ENCODE peak calls at places on chromosomes 5 and 9, in seven cellular contexts. One of them, this sample, is unnamed.
A peak's percentile ranks its signal among the peaks of the same experiment; 100 is the strongest.

GRCh38 chr5:83608122-83608521 is 112.5 kb downstream of the HAPLN1 start:
- DNase-seq in cardiac fibroblast: peak; percentile 62
- DNase-seq in GM23248: peak; percentile 66
- DNase-seq in heart right ventricle: no peak
- DNase-seq in AG10803: peak; percentile 47
- DNase-seq in PC-3: peak; percentile 67
- DNase-seq in CD8-positive, alpha-beta memory T cell: no peak
- DNase-seq in this sample: peak; percentile 9

GRCh38 chr5:122180863-122181519 is 51.6 kb downstream of the ZNF474 start:
- DNase-seq in cardiac fibroblast: peak; percentile 96
- DNase-seq in GM23248: peak; percentile 94
- DNase-seq in heart right ventricle: no peak
- DNase-seq in AG10803: peak; percentile 86
- DNase-seq in PC-3: peak; percentile 72
- DNase-seq in CD8-positive, alpha-beta memory T cell: no peak
- DNase-seq in this sample: no peak

GRCh38 chr5:72244862-72245371 is 75.1 kb downstream of the MRPS27 start:
- DNase-seq in cardiac fibroblast: peak; percentile 74
- DNase-seq in GM23248: peak; percentile 78
- DNase-seq in heart right ventricle: no peak
- DNase-seq in AG10803: peak; percentile 71
- DNase-seq in PC-3: peak; percentile 49
- DNase-seq in CD8-positive, alpha-beta memory T cell: no peak
- DNase-seq in this sample: no peak

GRCh38 chr9:133979124-133979920 is 12.8 kb downstream of the VAV2 start:
- DNase-seq in cardiac fibroblast: peak; percentile 29
- DNase-seq in GM23248: peak; percentile 55
- DNase-seq in heart right ventricle: peak; percentile 53
- DNase-seq in AG10803: peak; percentile 43
- DNase-seq in PC-3: no peak
- DNase-seq in CD8-positive, alpha-beta memory T cell: no peak
- DNase-seq in this sample: no peak

GRCh38 chr9:96884443-96884842 is 30.1 kb upstream of the ZNF782 start:
- DNase-seq in cardiac fibroblast: peak; percentile 84
- DNase-seq in GM23248: peak; percentile 73
- DNase-seq in heart right ventricle: no peak
- DNase-seq in AG10803: peak; percentile 61
- DNase-seq in PC-3: peak; percentile 94
- DNase-seq in CD8-positive, alpha-beta memory T cell: no peak
- DNase-seq in this sample: no peak

GRCh38 chr9:88740844-88741243 is 205.9 kb downstream of the NXNL2 start:
- DNase-seq in cardiac fibroblast: no peak
- DNase-seq in GM23248: no peak
- DNase-seq in heart right ventricle: no peak
- DNase-seq in AG10803: no peak
- DNase-seq in PC-3: no peak
- DNase-seq in CD8-positive, alpha-beta memory T cell: no peak
- DNase-seq in this sample: no peak

GRCh38 chr5:132209131-132209530 is 18.5 kb downstream of the P4HA2 start:
- DNase-seq in cardiac fibroblast: no peak
- DNase-seq in GM23248: no peak
- DNase-seq in heart right ventricle: no peak
- DNase-seq in AG10803: peak; percentile 69
- DNase-seq in PC-3: no peak
- DNase-seq in CD8-positive, alpha-beta memory T cell: no peak
- DNase-seq in this sample: peak; percentile 77

GRCh38 chr9:98378206-98379193 is 123.1 kb upstream of the TBC1D2 start:
- DNase-seq in cardiac fibroblast: peak; percentile 72
- DNase-seq in GM23248: peak; percentile 33
- DNase-seq in heart right ventricle: no peak
- DNase-seq in AG10803: peak; percentile 33
- DNase-seq in PC-3: no peak
- DNase-seq in CD8-positive, alpha-beta memory T cell: no peak
- DNase-seq in this sample: no peak

GRCh38 chr5:80955082-80955481 is 5.1 kb upstream of the RASGRF2 start:
- DNase-seq in cardiac fibroblast: no peak
- DNase-seq in GM23248: no peak
- DNase-seq in heart right ventricle: no peak
- DNase-seq in AG10803: no peak
- DNase-seq in PC-3: no peak
- DNase-seq in CD8-positive, alpha-beta memory T cell: no peak
- DNase-seq in this sample: peak; percentile 40

GRCh38 chr5:178069909-178070308 is 43.4 kb upstream of the N4BP3 start:
- DNase-seq in cardiac fibroblast: peak; percentile 54
- DNase-seq in GM23248: peak; percentile 50
- DNase-seq in heart right ventricle: no peak
- DNase-seq in AG10803: no peak
- DNase-seq in PC-3: peak; percentile 70
- DNase-seq in CD8-positive, alpha-beta memory T cell: no peak
- DNase-seq in this sample: peak; percentile 38

GRCh38 chr9:104831681-104832080 is 67.8 kb downstream of the NIPSNAP3B start:
- DNase-seq in cardiac fibroblast: peak; percentile 82
- DNase-seq in GM23248: peak; percentile 93
- DNase-seq in heart right ventricle: no peak
- DNase-seq in AG10803: peak; percentile 60
- DNase-seq in PC-3: peak; percentile 26
- DNase-seq in CD8-positive, alpha-beta memory T cell: no peak
- DNase-seq in this sample: no peak

GRCh38 chr5:82735160-82735789 is 341.9 kb downstream of the TMEM167A start:
- DNase-seq in cardiac fibroblast: peak; percentile 49
- DNase-seq in GM23248: no peak
- DNase-seq in heart right ventricle: no peak
- DNase-seq in AG10803: no peak
- DNase-seq in PC-3: peak; percentile 80
- DNase-seq in CD8-positive, alpha-beta memory T cell: no peak
- DNase-seq in this sample: no peak

DNA sequence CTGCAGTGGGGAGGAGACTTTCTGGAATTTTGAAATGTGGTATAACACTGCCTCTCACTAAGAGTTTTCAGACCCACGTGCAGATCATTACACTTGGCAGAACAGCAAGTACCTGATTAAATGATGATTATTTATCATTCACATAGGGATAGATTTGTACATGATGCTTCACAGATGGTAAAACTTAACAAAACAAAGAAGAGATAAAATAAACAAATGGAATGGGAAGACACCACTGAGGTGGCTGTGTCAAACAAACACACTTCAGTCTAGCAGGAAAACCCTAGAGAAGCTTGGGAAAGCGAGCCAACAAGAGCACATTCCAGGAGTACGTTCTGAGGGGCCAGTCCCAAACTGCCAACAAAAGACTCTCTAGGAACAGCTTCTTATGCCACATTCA is 1.8 kb downstream of the MED27 start:
- DNase-seq in cardiac fibroblast: no peak
- DNase-seq in GM23248: peak; percentile 20
- DNase-seq in heart right ventricle: no peak
- DNase-seq in AG10803: no peak
- DNase-seq in PC-3: no peak
- DNase-seq in CD8-positive, alpha-beta memory T cell: no peak
- DNase-seq in this sample: no peak
- H3K4me3 ChIP-seq in cardiac fibroblast: no peak overlapping the region
- H3K4me3 ChIP-seq in GM23248: peak overlapping the region; percentile 89
- H3K4me3 ChIP-seq in heart right ventricle: peak overlapping the region; percentile 76
- H3K4me3 ChIP-seq in AG10803: peak overlapping the region; percentile 93
- H3K4me3 ChIP-seq in PC-3: peak overlapping the region; percentile 98
- H3K4me3 ChIP-seq in CD8-positive, alpha-beta memory T cell: no peak overlapping the region
- H3K4me3 ChIP-seq in this sample: no peak overlapping the region

DNA sequence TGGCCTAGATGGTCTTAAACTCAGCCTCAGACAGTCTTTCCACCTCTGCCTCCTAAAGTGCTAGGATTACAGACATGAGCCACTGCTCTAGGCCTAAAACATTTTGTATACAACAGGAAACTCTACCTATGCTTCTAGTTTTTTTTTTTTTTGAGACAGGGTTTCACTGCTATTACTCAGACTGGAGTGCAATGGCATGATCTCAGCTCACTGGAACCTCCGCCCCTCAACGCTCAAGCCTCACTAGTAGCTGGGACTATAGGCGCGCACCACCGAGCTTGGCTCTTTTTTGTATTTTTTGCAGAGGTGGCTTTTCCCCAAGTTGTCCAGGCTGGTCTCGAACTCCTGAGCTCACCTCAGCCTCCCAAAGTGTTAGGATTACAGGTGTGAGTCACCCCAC is 5.4 kb downstream of the HSPA9 start:
- DNase-seq in cardiac fibroblast: peak; percentile 27
- DNase-seq in GM23248: peak; percentile 48
- DNase-seq in heart right ventricle: no peak
- DNase-seq in AG10803: no peak
- DNase-seq in PC-3: no peak
- DNase-seq in CD8-positive, alpha-beta memory T cell: no peak
- DNase-seq in this sample: no peak
- H3K4me3 ChIP-seq in cardiac fibroblast: no peak overlapping the region
- H3K4me3 ChIP-seq in GM23248: no peak overlapping the region
- H3K4me3 ChIP-seq in heart right ventricle: no peak overlapping the region
- H3K4me3 ChIP-seq in AG10803: no peak overlapping the region
- H3K4me3 ChIP-seq in PC-3: no peak overlapping the region
- H3K4me3 ChIP-seq in CD8-positive, alpha-beta memory T cell: no peak overlapping the region
- H3K4me3 ChIP-seq in this sample: no peak overlapping the region

GRCh38 chr5:172931001-172931536 is 28.2 kb upstream of the RPL26L1 start:
- DNase-seq in cardiac fibroblast: peak; percentile 96
- DNase-seq in GM23248: peak; percentile 97
- DNase-seq in heart right ventricle: no peak
- DNase-seq in AG10803: peak; percentile 79
- DNase-seq in PC-3: peak; percentile 90
- DNase-seq in CD8-positive, alpha-beta memory T cell: no peak
- DNase-seq in this sample: no peak

GRCh38 chr5:172933238-172933637 is 26.0 kb upstream of the RPL26L1 start:
- DNase-seq in cardiac fibroblast: no peak
- DNase-seq in GM23248: no peak
- DNase-seq in heart right ventricle: no peak
- DNase-seq in AG10803: no peak
- DNase-seq in PC-3: no peak
- DNase-seq in CD8-positive, alpha-beta memory T cell: no peak
- DNase-seq in this sample: no peak

GRCh38 chr5:172929371-172929838 is 29.8 kb upstream of the RPL26L1 start:
- DNase-seq in cardiac fibroblast: peak; percentile 86
- DNase-seq in GM23248: peak; percentile 98
- DNase-seq in heart right ventricle: no peak
- DNase-seq in AG10803: peak; percentile 96
- DNase-seq in PC-3: no peak
- DNase-seq in CD8-positive, alpha-beta memory T cell: no peak
- DNase-seq in this sample: no peak

GRCh38 chr5:172935096-172935495 is 24.1 kb upstream of the RPL26L1 start:
- DNase-seq in cardiac fibroblast: no peak
- DNase-seq in GM23248: no peak
- DNase-seq in heart right ventricle: no peak
- DNase-seq in AG10803: no peak
- DNase-seq in PC-3: no peak
- DNase-seq in CD8-positive, alpha-beta memory T cell: no peak
- DNase-seq in this sample: no peak

GRCh38 chr5:172932313-172933017 is 26.8 kb upstream of the RPL26L1 start:
- DNase-seq in cardiac fibroblast: peak; percentile 75
- DNase-seq in GM23248: peak; percentile 90
- DNase-seq in heart right ventricle: peak; percentile 79
- DNase-seq in AG10803: peak; percentile 61
- DNase-seq in PC-3: peak; percentile 70
- DNase-seq in CD8-positive, alpha-beta memory T cell: peak; percentile 57
- DNase-seq in this sample: peak; percentile 18
- H3K4me3 ChIP-seq in cardiac fibroblast: no peak overlapping the region
- H3K4me3 ChIP-seq in GM23248: no peak overlapping the region
- H3K4me3 ChIP-seq in heart right ventricle: no peak overlapping the region
- H3K4me3 ChIP-seq in AG10803: no peak overlapping the region
- H3K4me3 ChIP-seq in PC-3: no peak overlapping the region
- H3K4me3 ChIP-seq in CD8-positive, alpha-beta memory T cell: no peak overlapping the region
- H3K4me3 ChIP-seq in this sample: no peak overlapping the region

DNA sequence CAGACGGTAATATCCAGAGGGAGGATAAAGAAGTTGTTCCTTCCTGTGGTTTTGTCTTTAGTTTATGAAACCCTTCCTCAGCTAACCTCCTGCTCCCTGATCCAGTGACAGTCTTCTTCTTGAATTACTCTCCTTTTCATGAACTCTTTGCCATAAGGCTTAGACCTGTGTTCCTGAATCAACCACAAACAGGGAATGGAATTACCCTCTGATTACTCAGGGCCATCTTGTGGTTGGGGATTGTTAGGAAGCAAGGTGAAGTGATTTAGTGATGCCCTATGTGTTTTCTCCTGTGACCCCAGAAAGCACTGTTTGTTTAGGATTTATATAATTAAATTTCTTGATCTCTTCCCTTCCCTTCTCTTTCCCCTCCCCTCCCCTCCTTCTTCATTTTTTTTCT is 409.1 kb downstream of the TAF11L14 start:
- DNase-seq in cardiac fibroblast: no peak
- DNase-seq in GM23248: no peak
- DNase-seq in heart right ventricle: no peak
- DNase-seq in AG10803: no peak
- DNase-seq in PC-3: peak; percentile 68
- DNase-seq in CD8-positive, alpha-beta memory T cell: no peak
- DNase-seq in this sample: no peak
- H3K4me3 ChIP-seq in cardiac fibroblast: no peak overlapping the region
- H3K4me3 ChIP-seq in GM23248: no peak overlapping the region
- H3K4me3 ChIP-seq in heart right ventricle: no peak overlapping the region
- H3K4me3 ChIP-seq in AG10803: no peak overlapping the region
- H3K4me3 ChIP-seq in PC-3: no peak overlapping the region
- H3K4me3 ChIP-seq in CD8-positive, alpha-beta memory T cell: no peak overlapping the region
- H3K4me3 ChIP-seq in this sample: no peak overlapping the region

GRCh38 chr5:78473747-78474146 is 113.3 kb downstream of the SCAMP1 start:
- DNase-seq in cardiac fibroblast: no peak
- DNase-seq in GM23248: no peak
- DNase-seq in heart right ventricle: no peak
- DNase-seq in AG10803: no peak
- DNase-seq in PC-3: no peak
- DNase-seq in CD8-positive, alpha-beta memory T cell: no peak
- DNase-seq in this sample: no peak
- H3K4me3 ChIP-seq in cardiac fibroblast: no peak overlapping the region
- H3K4me3 ChIP-seq in GM23248: no peak overlapping the region
- H3K4me3 ChIP-seq in heart right ventricle: no peak overlapping the region
- H3K4me3 ChIP-seq in AG10803: no peak overlapping the region
- H3K4me3 ChIP-seq in PC-3: no peak overlapping the region
- H3K4me3 ChIP-seq in CD8-positive, alpha-beta memory T cell: no peak overlapping the region
- H3K4me3 ChIP-seq in this sample: no peak overlapping the region

GRCh38 chr5:124538931-124539330 is 207.5 kb downstream of the ZNF608 start:
- DNase-seq in cardiac fibroblast: no peak
- DNase-seq in GM23248: no peak
- DNase-seq in heart right ventricle: no peak
- DNase-seq in AG10803: no peak
- DNase-seq in PC-3: no peak
- DNase-seq in CD8-positive, alpha-beta memory T cell: no peak
- DNase-seq in this sample: no peak

GRCh38 chr5:124546643-124547042 is 199.8 kb downstream of the ZNF608 start:
- DNase-seq in cardiac fibroblast: peak; percentile 38
- DNase-seq in GM23248: peak; percentile 42
- DNase-seq in heart right ventricle: no peak
- DNase-seq in AG10803: no peak
- DNase-seq in PC-3: peak; percentile 22
- DNase-seq in CD8-positive, alpha-beta memory T cell: no peak
- DNase-seq in this sample: no peak

DNA sequence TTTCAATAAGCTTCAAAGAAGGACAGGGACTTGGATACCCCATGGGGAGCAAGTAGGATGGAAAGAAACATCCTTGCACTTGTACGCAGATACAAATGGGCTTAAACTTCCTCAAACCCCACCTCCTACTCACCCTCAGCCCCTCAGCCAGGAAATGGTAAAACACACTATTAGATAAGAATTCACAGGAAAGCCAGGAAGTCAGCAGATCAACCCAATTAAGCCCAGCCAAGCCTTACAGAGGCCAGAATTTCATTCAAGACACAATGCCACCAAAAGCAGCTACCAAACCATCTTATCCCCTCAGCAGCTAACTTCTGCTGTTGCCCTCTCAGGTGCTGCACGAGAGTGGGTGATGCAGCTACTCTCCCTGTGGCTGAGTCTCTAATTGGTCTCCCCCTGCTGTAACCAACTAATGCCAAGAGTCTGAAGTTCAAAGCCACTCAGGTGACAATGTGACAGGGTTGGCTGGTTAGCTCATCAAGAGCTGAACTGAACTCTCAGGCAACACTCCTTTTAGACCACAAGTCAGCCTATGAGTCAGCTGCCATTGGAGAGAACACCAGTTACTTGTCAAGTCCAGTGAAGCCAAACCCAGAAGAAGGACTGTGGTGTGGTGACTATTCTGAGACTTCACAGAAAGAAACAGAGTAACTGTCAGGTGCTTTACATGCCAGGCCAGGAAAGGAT is 201.9 kb downstream of the ZNF608 start:
- DNase-seq in cardiac fibroblast: peak; percentile 20
- DNase-seq in GM23248: peak; percentile 32
- DNase-seq in heart right ventricle: no peak
- DNase-seq in AG10803: no peak
- DNase-seq in PC-3: peak; percentile 4
- DNase-seq in CD8-positive, alpha-beta memory T cell: no peak
- DNase-seq in this sample: no peak
- H3K4me3 ChIP-seq in cardiac fibroblast: no peak overlapping the region
- H3K4me3 ChIP-seq in GM23248: no peak overlapping the region
- H3K4me3 ChIP-seq in heart right ventricle: no peak overlapping the region
- H3K4me3 ChIP-seq in AG10803: no peak overlapping the region
- H3K4me3 ChIP-seq in PC-3: no peak overlapping the region
- H3K4me3 ChIP-seq in CD8-positive, alpha-beta memory T cell: no peak overlapping the region
- H3K4me3 ChIP-seq in this sample: no peak overlapping the region

This sample was measured in Jurkat, Clone E6-1.